ENCODE peak calls at places on chromosomes 7 and 10, in four cellular contexts. K is activated T-cell treated with anti-CD3 and anti-CD28 coated beads for 4 hours; T is GM19239; W is activated naive CD4-positive, alpha-beta T cell treated with anti-CD3 and anti-CD28 coated beads, Interleukin-2, amount 10 ng/mL, durations not matched to agents 7 days and 5 days. F is an unnamed sample.

GRCh38 chr7:141695803-141696289 is 6.1 kb downstream of the DENND11 start:
- DNase-seq in T (no peak), W (no peak), K (no peak), F (no peak)

GRCh38 chr10:70694410-70695179 is 22.3 kb downstream of the ADAMTS14 start:
- DNase-seq in T (no peak), K (no peak), W (no peak), F (no peak)

GRCh38 chr10:29276251-29276850 is 12.5 kb upstream of the LYZL1 start:
- DNase-seq in W (no peak), K (no peak), T (no peak), F (no peak)

GRCh38 chr10:130362308-130362761 is 226.1 kb downstream of the GLRX3 start:
- DNase-seq in T (no peak), W (no peak), K (no peak), F (no peak)

GRCh38 chr7:641269-641671 is 85.2 kb upstream of the DNAAF5 start:
- DNase-seq in W (no peak), K (no peak), T (no peak), F (peak)

GRCh38 chr10:129768437-129769355 is 195.4 kb downstream of the EBF3 start:
- DNase-seq in T (no peak), K (no peak), W (no peak), F (no peak)

GRCh38 chr7:43650457-43651052 is 67.6 kb downstream of the STK17A start:
- DNase-seq in W (no peak), K (no peak), T (no peak), F (no peak)

GRCh38 chr7:91005024-91005423 is 259.2 kb upstream of the FZD1 start:
- DNase-seq in W (no peak), K (no peak), T (no peak), F (no peak)

GRCh38 chr10:70622981-70623844 is 20.7 kb upstream of the PRF1 start:
- DNase-seq in K (no peak), W (no peak), T (no peak), F (no peak)

GRCh38 chr7:137032436-137032835 is 164.0 kb downstream of the CHRM2 start:
- DNase-seq in W (no peak), K (no peak), T (no peak), F (no peak)

GRCh38 chr7:155618708-155619633 is 25.5 kb upstream of the RBM33 start:
- DNase-seq in T (no peak), K (no peak), W (no peak), F (no peak)

GRCh38 chr7:47071866-47072265 is 510.0 kb downstream of the TNS3 start:
- DNase-seq in T (no peak), W (no peak), K (no peak), F (peak)

GRCh38 chr7:93574269-93574645 is 267 bp downstream of the CALCR start:
- DNase-seq in W (no peak), K (no peak), T (no peak), F (no peak)

GRCh38 chr7:1100386-1100785 is 12.5 kb downstream of the GPER1 start:
- DNase-seq in T (no peak), W (no peak), K (no peak), F (no peak)

GRCh38 chr7:55469271-55469681 is 103.0 kb downstream of the VOPP1 start:
- DNase-seq in W (peak), K (no peak), T (no peak), F (no peak)

GRCh38 chr10:61447127-61447526 is 6.1 kb downstream of the TMEM26 start:
- DNase-seq in K (no peak), T (no peak), W (no peak), F (peak)

GRCh38 chr7:30206466-30206865 is 71.7 kb downstream of the MTURN start:
- DNase-seq in K (no peak), T (no peak), W (no peak), F (peak)

GRCh38 chr7:22356855-22357310 is at the start of gene RAPGEF5:
- DNase-seq in W (no peak), K (no peak), T (peak), F (no peak)

GRCh38 chr7:94303736-94304135 is 91.0 kb upstream of the COL1A2 start:
- DNase-seq in T (no peak), W (no peak), K (no peak), F (no peak)

GRCh38 chr7:27160147-27160545 is 3.7 kb upstream of the HOXA7 start:
- DNase-seq in T (no peak), W (peak), K (no peak), F (no peak)

GRCh38 chr7:129801882-129802281 is 150.9 kb downstream of the UBE2H start:
- DNase-seq in T (no peak), W (no peak), K (no peak), F (no peak)

GRCh38 chr7:75943864-75944263 is 28.9 kb downstream of the POR start:
- DNase-seq in K (no peak), W (no peak), T (no peak), F (no peak)

GRCh38 chr7:52764502-52765169 is 270.8 kb upstream of the POM121L12 start:
- DNase-seq in W (no peak), K (no peak), T (no peak), F (no peak)

GRCh38 chr7:94240902-94241301 is 153.8 kb upstream of the COL1A2 start:
- DNase-seq in T (no peak), K (no peak), W (no peak), F (no peak)

GRCh38 chr7:117445206-117445605 is 17.9 kb upstream of the ASZ1 start:
- DNase-seq in K (no peak), W (no peak), T (no peak), F (no peak)

GRCh38 chr7:158185653-158186052 is 402.0 kb downstream of the PTPRN2 start:
- DNase-seq in W (no peak), T (no peak), K (no peak), F (no peak)

GRCh38 chr10:19918800-19919199 is 102.6 kb downstream of the PLXDC2 start:
- DNase-seq in W (no peak), K (no peak), T (no peak), F (no peak)

GRCh38 chr10:61284222-61284890 is 168.8 kb downstream of the TMEM26 start:
- DNase-seq in T (no peak), K (no peak), W (no peak), F (no peak)

GRCh38 chr7:151033864-151034249 is 5.6 kb downstream of the ABCB8 start:
- DNase-seq in W (no peak), T (no peak), K (no peak), F (no peak)

GRCh38 chr7:15015545-15016314 is 113.2 kb upstream of the DGKB start:
- DNase-seq in T (peak), W (no peak), K (no peak), F (peak)

GRCh38 chr7:98286701-98287485 is 5.4 kb downstream of the BRI3 start:
- DNase-seq in T (no peak), K (no peak), W (no peak), F (no peak)

GRCh38 chr7:134431805-134432204 is 27.1 kb downstream of the AKR1B1 start:
- DNase-seq in K (no peak), W (no peak), T (no peak), F (no peak)

GRCh38 chr10:804191-804781 is 114.8 kb upstream of the DIP2C start:
- DNase-seq in W (no peak), K (no peak), T (no peak), F (no peak)

GRCh38 chr7:133230591-133231194 is 22.2 kb upstream of the EXOC4 start:
- DNase-seq in W (peak), K (peak), T (peak), F (peak)

GRCh38 chr7:6637544-6638229 is 569 bp downstream of the ZNF316 start:
- DNase-seq in T (peak), K (peak), W (peak), F (no peak)

GRCh38 chr10:14573666-14574261 is 200.9 kb downstream of the FAM107B start:
- DNase-seq in T (no peak), W (no peak), K (no peak), F (no peak)

GRCh38 chr10:43233601-43234430 is 33.0 kb downstream of the RASGEF1A start:
- DNase-seq in K (no peak), W (peak), T (no peak), F (no peak)

GRCh38 chr10:33047655-33048054 is 89.6 kb upstream of the ITGB1 start:
- DNase-seq in T (no peak), W (no peak), K (no peak), F (no peak)

GRCh38 chr7:33677556-33677955 is 227.8 kb upstream of the BMPER start:
- DNase-seq in T (no peak), K (no peak), W (no peak), F (no peak)